ENCODE peak calls at places on chromosomes 2 and 18, in five cellular contexts. S is PC-9, R is MM.1S, F is neural progenitor cell, M is GM23338. Q is an unnamed sample.

GRCh38 chr2:179049203-179049545 is 763 bp downstream of the CCDC141 start:
- DNase-seq in S (no peak), R (no peak), F (no peak), M (no peak), Q (no peak)

GRCh38 chr18:57727952-57728807 is 74.9 kb downstream of the ATP8B1 start:
- DNase-seq in S (no peak), R (no peak), F (peak; percentile 20), M (no peak), Q (no peak)

GRCh38 chr2:10184421-10184820 is 61.9 kb downstream of the RRM2 start:
- DNase-seq in S (no peak), R (no peak), F (no peak), M (no peak), Q (no peak)

GRCh38 chr2:143545059-143545458 is 415.8 kb downstream of the ARHGAP15 start:
- DNase-seq in S (no peak), R (no peak), F (no peak), M (no peak), Q (no peak)

GRCh38 chr2:226792155-226792871 is 7.3 kb downstream of the IRS1 start:
- DNase-seq in S (peak; percentile 39), R (peak; percentile 51), F (no peak), M (peak; percentile 8), Q (peak; percentile 23)

GRCh38 chr2:65388626-65389390 is 43.6 kb downstream of the SPRED2 start:
- DNase-seq in S (no peak), R (no peak), F (no peak), M (no peak), Q (no peak)

GRCh38 chr2:105788670-105789290 is 44.1 kb downstream of the NCK2 start:
- DNase-seq in S (no peak), R (no peak), F (no peak), M (no peak), Q (no peak)

GRCh38 chr2:200670313-200670712 is 84.5 kb downstream of the AOX1 start:
- DNase-seq in S (no peak), R (no peak), F (no peak), M (peak; percentile 24), Q (peak; percentile 15)

GRCh38 chr18:7902399-7902839 is 335.3 kb downstream of the PTPRM start:
- DNase-seq in S (no peak), R (no peak), F (no peak), M (peak; percentile 11), Q (no peak)

GRCh38 chr2:83531211-83531610 is 927.9 kb downstream of the SUCLG1 start:
- DNase-seq in S (no peak), R (no peak), F (peak; percentile 60), M (no peak), Q (no peak)

GRCh38 chr2:36562973-36563532 is 34.9 kb downstream of the FEZ2 start:
- DNase-seq in S (peak; percentile 88), R (peak; percentile 47), F (no peak), M (no peak), Q (peak; percentile 45)
- H3F3A ChIP-seq in S (peaks cover 40% of the 10 kb centered on the region), R (peaks cover 5% of the 10 kb centered on the region), F (no peaks in the 10 kb centered on the region), M (no peaks in the 10 kb centered on the region), Q (peaks cover 12% of the 10 kb centered on the region)

GRCh38 chr2:203238711-203239526 is at the start of gene CYP20A1:
- DNase-seq in S (peak; percentile 78), R (peak; percentile 97), F (peak; percentile 98), M (peak; percentile 96), Q (peak; percentile 96)
- TF ChIP-seq CTCF in S (no peak), R (peak; percentile 23), F (peak; percentile 43), M (peak; percentile 44), Q (peak; percentile 44)

DNA sequence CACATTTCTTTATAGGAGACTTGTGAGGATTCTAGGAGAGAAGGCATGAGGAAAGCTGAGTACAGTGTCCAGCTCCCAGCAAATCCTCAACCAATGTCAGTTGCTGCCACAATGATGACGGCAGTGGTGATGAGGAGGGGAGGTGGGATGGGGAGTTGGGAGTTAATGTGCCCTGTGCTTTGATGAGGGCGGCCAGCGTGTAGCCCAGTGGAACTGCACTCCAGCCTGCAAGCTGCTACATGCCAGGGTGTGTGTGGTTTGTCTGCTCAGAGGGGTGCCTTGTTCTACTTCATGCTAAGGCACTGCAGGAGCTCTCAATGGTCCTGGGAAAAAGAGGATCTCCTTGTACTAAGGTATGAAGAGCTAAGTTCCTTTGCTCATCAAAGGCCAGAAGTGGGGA is 96.1 kb downstream of the MSH2 start:
- DNase-seq in S (no peak), R (no peak), F (no peak), M (no peak), Q (no peak)
- H3F3A ChIP-seq in S (peaks cover 15% of the 10 kb centered on the region), R (no peaks in the 10 kb centered on the region), F (no peaks in the 10 kb centered on the region), M (no peaks in the 10 kb centered on the region), Q (no peaks in the 10 kb centered on the region)

GRCh38 chr2:22377251-22377650 is 1007.7 kb upstream of the KLHL29 start:
- DNase-seq in S (no peak), R (no peak), F (peak; percentile 22), M (no peak), Q (no peak)

DNA sequence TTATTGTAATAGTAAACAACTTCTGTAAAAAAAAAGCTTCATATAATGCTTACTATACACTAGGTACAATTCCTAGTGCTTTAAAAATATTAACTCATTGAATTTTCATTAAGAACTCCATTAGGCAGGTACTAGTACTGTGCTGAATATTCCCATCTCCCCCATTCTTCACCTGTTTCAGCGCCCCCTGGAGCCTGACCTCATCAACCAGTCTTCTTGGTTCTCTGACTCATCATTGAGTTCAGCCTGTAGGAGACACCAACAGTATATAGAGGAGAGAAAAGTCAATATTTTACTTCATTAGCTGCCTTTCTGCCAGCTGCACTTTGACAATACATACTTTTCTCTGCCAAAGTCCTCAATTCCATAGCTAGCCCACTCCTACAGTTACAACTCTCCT is 1009.9 kb upstream of the KLHL29 start:
- DNase-seq in S (no peak), R (no peak), F (peak; percentile 24), M (peak; percentile 50), Q (no peak)
- TF ChIP-seq CTCF in S (no peak), R (no peak), F (peak; percentile 52), M (peak; percentile 60), Q (no peak)

GRCh38 chr2:33214857-33215256 is 261.6 kb upstream of the RASGRP3 start:
- DNase-seq in S (no peak), R (no peak), F (no peak), M (no peak), Q (no peak)
- H3F3A ChIP-seq in S (peaks cover 4% of the 10 kb centered on the region), R (no peaks in the 10 kb centered on the region), F (no peaks in the 10 kb centered on the region), M (no peaks in the 10 kb centered on the region), Q (no peaks in the 10 kb centered on the region)

DNA sequence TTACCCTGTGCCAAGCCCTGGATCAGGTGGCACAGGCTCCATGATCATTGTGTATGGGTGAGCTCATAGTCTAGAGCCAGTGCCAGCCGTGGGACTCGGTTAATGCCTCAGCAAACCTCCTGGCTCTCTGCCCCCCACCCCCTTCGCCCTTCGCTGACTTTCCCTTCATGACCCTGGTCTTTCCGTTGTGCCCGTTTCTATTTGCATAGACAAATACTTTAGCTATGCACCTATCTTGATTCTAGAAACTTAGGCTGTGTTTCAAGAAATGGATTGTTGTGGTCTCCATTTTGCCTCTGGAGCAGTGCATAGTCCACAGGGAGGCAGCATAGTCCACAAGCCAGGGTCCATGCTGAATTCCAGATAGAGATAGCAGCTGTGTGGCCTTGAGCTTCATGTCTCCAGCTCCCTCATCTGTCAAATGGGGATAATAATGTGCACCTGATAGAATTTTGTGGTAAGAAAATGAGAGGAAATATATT is 44.8 kb upstream of the KDM3A start:
- DNase-seq in S (no peak), R (peak; percentile 10), F (peak; percentile 34), M (peak; percentile 59), Q (peak; percentile 65)
- TF ChIP-seq CTCF in S (peak; percentile 52), R (peak; percentile 32), F (peak; percentile 48), M (peak; percentile 78), Q (peak; percentile 78)